ENCODE peak calls at places on chromosomes 4 and X, in six cellular contexts. One of them, this sample, is unnamed.

GRCh38 chr4:7989654-7990053 is 50.0 kb upstream of the AFAP1 start:
- DNase-seq in endothelial cell of umbilical vein: no peak
- DNase-seq in A549: no peak
- DNase-seq in suprapubic skin: no peak
- DNase-seq in tibial nerve: no peak
- DNase-seq in CD4-positive, CD25-positive, alpha-beta regulatory T cell: no peak
- DNase-seq in this sample: no peak

GRCh38 chr4:55032788-55033187 is 92.6 kb downstream of the KDR start:
- DNase-seq in CD4-positive, CD25-positive, alpha-beta regulatory T cell: no peak
- DNase-seq in tibial nerve: no peak
- DNase-seq in A549: no peak
- DNase-seq in endothelial cell of umbilical vein: no peak
- DNase-seq in suprapubic skin: no peak
- DNase-seq in this sample: no peak

GRCh38 chr4:174972911-174973310 is 54.8 kb downstream of the ADAM29 start:
- DNase-seq in suprapubic skin: no peak
- DNase-seq in A549: no peak
- DNase-seq in tibial nerve: no peak
- DNase-seq in CD4-positive, CD25-positive, alpha-beta regulatory T cell: no peak
- DNase-seq in endothelial cell of umbilical vein: no peak
- DNase-seq in this sample: no peak

GRCh38 chrX:43845776-43846175 is 36.5 kb downstream of the MAOB start:
- DNase-seq in suprapubic skin: no peak
- DNase-seq in tibial nerve: no peak
- DNase-seq in CD4-positive, CD25-positive, alpha-beta regulatory T cell: no peak
- DNase-seq in A549: no peak
- DNase-seq in endothelial cell of umbilical vein: no peak
- DNase-seq in this sample: no peak

GRCh38 chr4:8771258-8771590 is 100.4 kb downstream of the HMX1 start:
- DNase-seq in endothelial cell of umbilical vein: no peak
- DNase-seq in tibial nerve: no peak
- DNase-seq in suprapubic skin: no peak
- DNase-seq in A549: no peak
- DNase-seq in CD4-positive, CD25-positive, alpha-beta regulatory T cell: no peak
- DNase-seq in this sample: no peak

GRCh38 chrX:1400049-1400448 is 8.1 kb upstream of the SLC25A6 start:
- DNase-seq in suprapubic skin: no peak
- DNase-seq in CD4-positive, CD25-positive, alpha-beta regulatory T cell: no peak
- DNase-seq in endothelial cell of umbilical vein: no peak
- DNase-seq in tibial nerve: no peak
- DNase-seq in A549: no peak
- DNase-seq in this sample: no peak

GRCh38 chr4:118682928-118683327 is 2.3 kb upstream of the METTL14 start:
- DNase-seq in suprapubic skin: no peak
- DNase-seq in tibial nerve: no peak
- DNase-seq in CD4-positive, CD25-positive, alpha-beta regulatory T cell: peak; percentile 12
- DNase-seq in A549: peak; percentile 13
- DNase-seq in endothelial cell of umbilical vein: no peak
- DNase-seq in this sample: peak; percentile 61

GRCh38 chr4:26083987-26084386 is 170.0 kb downstream of the SMIM20 start:
- DNase-seq in suprapubic skin: no peak
- DNase-seq in endothelial cell of umbilical vein: no peak
- DNase-seq in tibial nerve: no peak
- DNase-seq in CD4-positive, CD25-positive, alpha-beta regulatory T cell: peak; percentile 45
- DNase-seq in A549: no peak
- DNase-seq in this sample: peak; percentile 88

GRCh38 chr4:80036949-80037348 is 36.1 kb downstream of the ANTXR2 start:
- DNase-seq in tibial nerve: no peak
- DNase-seq in endothelial cell of umbilical vein: peak; percentile 64
- DNase-seq in suprapubic skin: no peak
- DNase-seq in A549: no peak
- DNase-seq in CD4-positive, CD25-positive, alpha-beta regulatory T cell: peak; percentile 55
- DNase-seq in this sample: no peak

GRCh38 chr4:99921174-99921573 is 25.2 kb downstream of the DNAJB14 start:
- DNase-seq in A549: no peak
- DNase-seq in CD4-positive, CD25-positive, alpha-beta regulatory T cell: peak; percentile 26
- DNase-seq in suprapubic skin: no peak
- DNase-seq in tibial nerve: no peak
- DNase-seq in endothelial cell of umbilical vein: no peak
- DNase-seq in this sample: no peak

GRCh38 chr4:159210975-159211374 is 108.1 kb downstream of the RAPGEF2 start:
- DNase-seq in A549: no peak
- DNase-seq in endothelial cell of umbilical vein: no peak
- DNase-seq in tibial nerve: no peak
- DNase-seq in CD4-positive, CD25-positive, alpha-beta regulatory T cell: no peak
- DNase-seq in suprapubic skin: no peak
- DNase-seq in this sample: no peak

GRCh38 chr4:159209249-159209648 is 106.4 kb downstream of the RAPGEF2 start:
- DNase-seq in A549: no peak
- DNase-seq in endothelial cell of umbilical vein: no peak
- DNase-seq in tibial nerve: no peak
- DNase-seq in CD4-positive, CD25-positive, alpha-beta regulatory T cell: no peak
- DNase-seq in suprapubic skin: no peak
- DNase-seq in this sample: no peak

GRCh38 chr4:159204566-159204965 is 101.7 kb downstream of the RAPGEF2 start:
- DNase-seq in CD4-positive, CD25-positive, alpha-beta regulatory T cell: no peak
- DNase-seq in suprapubic skin: no peak
- DNase-seq in endothelial cell of umbilical vein: no peak
- DNase-seq in A549: no peak
- DNase-seq in tibial nerve: no peak
- DNase-seq in this sample: no peak

GRCh38 chr4:159205462-159205861 is 102.6 kb downstream of the RAPGEF2 start:
- DNase-seq in CD4-positive, CD25-positive, alpha-beta regulatory T cell: no peak
- DNase-seq in tibial nerve: no peak
- DNase-seq in A549: no peak
- DNase-seq in suprapubic skin: no peak
- DNase-seq in endothelial cell of umbilical vein: no peak
- DNase-seq in this sample: no peak

DNA sequence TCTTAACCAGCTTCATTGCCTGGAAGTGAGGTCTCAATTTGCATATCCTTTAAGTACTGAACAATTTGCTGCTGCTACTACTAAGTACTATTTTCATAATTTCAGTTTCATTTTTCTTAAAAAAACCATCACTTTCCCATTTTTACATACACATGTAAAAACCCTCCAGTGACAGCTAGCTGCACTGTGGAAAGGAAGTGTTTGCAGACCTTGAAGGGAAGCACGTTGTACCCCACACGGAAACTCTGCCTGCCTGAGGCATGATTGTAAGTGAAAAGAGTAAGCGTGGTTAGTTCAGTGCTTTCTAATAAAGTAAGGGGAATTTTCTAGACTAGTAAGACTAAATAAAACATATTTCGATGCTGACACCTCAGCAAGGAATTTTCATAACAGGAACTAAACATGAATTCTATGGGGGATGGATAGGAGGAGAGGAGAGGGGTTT is 103.6 kb downstream of the RAPGEF2 start:
- DNase-seq in suprapubic skin: no peak
- DNase-seq in tibial nerve: no peak
- DNase-seq in CD4-positive, CD25-positive, alpha-beta regulatory T cell: peak; percentile 72
- DNase-seq in endothelial cell of umbilical vein: peak; percentile 73
- DNase-seq in A549: no peak
- DNase-seq in this sample: no peak
- H3K27ac ChIP-seq in suprapubic skin: no peak overlapping the region
- H3K27ac ChIP-seq in tibial nerve: no peak overlapping the region
- H3K27ac ChIP-seq in CD4-positive, CD25-positive, alpha-beta regulatory T cell: no peak overlapping the region
- H3K27ac ChIP-seq in endothelial cell of umbilical vein: no peak overlapping the region
- H3K27ac ChIP-seq in A549: no peak overlapping the region
- H3K27ac ChIP-seq in this sample: no peak overlapping the region

DNA sequence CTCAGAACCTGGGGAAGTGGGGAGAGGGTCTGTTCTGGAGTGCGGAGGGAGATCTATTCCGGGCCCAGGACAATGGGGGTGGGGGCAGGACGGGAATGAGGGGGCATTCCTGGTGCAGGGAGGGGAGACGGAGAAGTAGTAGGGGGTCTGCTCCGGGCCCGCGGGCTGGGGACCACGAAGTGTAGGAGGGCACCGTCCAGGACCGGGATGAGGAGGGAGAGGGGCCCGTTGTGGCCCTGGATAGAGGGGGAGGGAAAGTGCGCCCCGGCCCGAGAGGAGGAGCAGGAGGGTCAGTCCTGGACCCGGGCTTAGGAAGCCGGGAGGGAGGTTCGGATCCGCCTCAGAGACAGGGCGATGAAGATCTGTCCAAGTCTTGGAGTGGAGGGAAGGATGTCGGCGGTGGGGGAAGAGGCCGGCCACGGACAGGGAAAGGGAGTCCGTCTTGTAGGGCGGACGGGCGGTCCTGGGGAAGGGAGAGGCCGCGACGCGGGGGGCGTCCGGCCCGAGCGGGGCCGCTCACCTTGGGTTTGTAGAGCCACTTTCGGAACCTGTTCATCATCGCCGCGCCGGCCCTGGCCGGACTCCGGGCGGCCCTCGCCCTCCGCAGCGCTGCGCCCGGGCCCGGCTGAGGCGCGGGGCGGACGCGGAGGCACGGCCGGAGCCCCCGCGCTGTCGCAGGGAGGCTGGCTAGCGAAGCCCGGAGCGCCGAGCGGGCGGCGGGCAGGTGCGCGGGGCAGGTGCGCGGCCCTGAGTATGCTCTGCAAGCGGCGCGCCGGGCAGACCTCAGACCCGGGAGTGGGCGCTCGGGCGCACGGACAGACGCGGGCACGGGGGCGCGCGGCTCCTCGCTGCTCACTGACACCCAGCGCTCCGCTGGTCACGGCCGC is at the start of gene ZFYVE28:
- DNase-seq in A549: peak; percentile 22
- DNase-seq in CD4-positive, CD25-positive, alpha-beta regulatory T cell: no peak
- DNase-seq in suprapubic skin: no peak
- DNase-seq in tibial nerve: no peak
- DNase-seq in endothelial cell of umbilical vein: peak; percentile 47
- DNase-seq in this sample: no peak
- H3K4me1 ChIP-seq in A549: peaks cover 18% of the 10 kb centered on the region
- H3K4me1 ChIP-seq in CD4-positive, CD25-positive, alpha-beta regulatory T cell: peaks cover 54% of the 10 kb centered on the region
- H3K4me1 ChIP-seq in suprapubic skin: peaks cover 44% of the 10 kb centered on the region
- H3K4me1 ChIP-seq in tibial nerve: peaks cover 21% of the 10 kb centered on the region
- H3K4me1 ChIP-seq in endothelial cell of umbilical vein: peaks cover 38% of the 10 kb centered on the region
- H3K4me1 ChIP-seq in this sample: peaks cover 3% of the 10 kb centered on the region

DNA sequence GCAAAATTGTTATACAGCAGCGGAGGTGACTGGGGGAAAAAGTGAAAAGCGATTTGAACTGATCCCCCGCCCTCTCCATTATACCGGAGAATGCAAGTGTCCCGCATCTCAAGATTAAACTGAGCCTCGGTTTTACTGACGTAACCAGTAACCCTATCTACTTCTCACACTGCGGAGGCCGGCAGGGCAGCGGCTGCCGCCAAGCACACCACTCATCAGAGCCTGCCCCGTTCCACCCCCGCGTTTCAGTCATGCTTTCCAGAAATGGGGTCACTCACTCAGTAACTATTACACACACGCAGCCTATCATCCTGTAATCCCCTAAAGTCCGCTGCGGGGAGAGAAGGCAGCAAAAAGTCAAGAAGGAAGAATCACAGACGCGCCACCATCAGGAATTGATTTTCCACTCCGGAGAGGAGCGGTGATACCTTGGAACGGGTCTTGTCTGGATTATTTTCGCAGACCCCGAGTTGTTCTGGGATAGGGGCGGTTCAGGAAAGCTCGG is 1.4 kb downstream of the RPS6KA3 start:
- DNase-seq in suprapubic skin: peak; percentile 76
- DNase-seq in tibial nerve: peak; percentile 17
- DNase-seq in endothelial cell of umbilical vein: peak; percentile 66
- DNase-seq in CD4-positive, CD25-positive, alpha-beta regulatory T cell: peak; percentile 67
- DNase-seq in A549: peak; percentile 36
- DNase-seq in this sample: peak; percentile 80
- H3K27ac ChIP-seq in suprapubic skin: peak overlapping the region; percentile 91
- H3K27ac ChIP-seq in tibial nerve: peak overlapping the region; percentile 4
- H3K27ac ChIP-seq in endothelial cell of umbilical vein: peak overlapping the region; percentile 75
- H3K27ac ChIP-seq in CD4-positive, CD25-positive, alpha-beta regulatory T cell: peak overlapping the region; percentile 73
- H3K27ac ChIP-seq in A549: peak overlapping the region; percentile 99
- H3K27ac ChIP-seq in this sample: peak overlapping the region; percentile 55

GRCh38 chrX:71542825-71543224 is 9.9 kb downstream of the OGT start:
- DNase-seq in suprapubic skin: no peak
- DNase-seq in tibial nerve: no peak
- DNase-seq in A549: no peak
- DNase-seq in endothelial cell of umbilical vein: no peak
- DNase-seq in CD4-positive, CD25-positive, alpha-beta regulatory T cell: no peak
- DNase-seq in this sample: no peak

GRCh38 chrX:71542411-71542810 is 9.5 kb downstream of the OGT start:
- DNase-seq in tibial nerve: no peak
- DNase-seq in CD4-positive, CD25-positive, alpha-beta regulatory T cell: no peak
- DNase-seq in suprapubic skin: no peak
- DNase-seq in A549: no peak
- DNase-seq in endothelial cell of umbilical vein: peak; percentile 30
- DNase-seq in this sample: no peak

GRCh38 chrX:71540801-71541545 is 8.1 kb downstream of the OGT start:
- DNase-seq in CD4-positive, CD25-positive, alpha-beta regulatory T cell: no peak
- DNase-seq in A549: no peak
- DNase-seq in suprapubic skin: no peak
- DNase-seq in tibial nerve: no peak
- DNase-seq in endothelial cell of umbilical vein: no peak
- DNase-seq in this sample: no peak

GRCh38 chrX:71543316-71543715 is 10.4 kb downstream of the OGT start:
- DNase-seq in endothelial cell of umbilical vein: peak; percentile 80
- DNase-seq in suprapubic skin: no peak
- DNase-seq in A549: peak; percentile 35
- DNase-seq in tibial nerve: no peak
- DNase-seq in CD4-positive, CD25-positive, alpha-beta regulatory T cell: no peak
- DNase-seq in this sample: peak; percentile 13

GRCh38 chrX:71541546-71542022 is 8.7 kb downstream of the OGT start:
- DNase-seq in CD4-positive, CD25-positive, alpha-beta regulatory T cell: no peak
- DNase-seq in tibial nerve: no peak
- DNase-seq in endothelial cell of umbilical vein: peak; percentile 67
- DNase-seq in suprapubic skin: no peak
- DNase-seq in A549: no peak
- DNase-seq in this sample: no peak
- H3K4me1 ChIP-seq in CD4-positive, CD25-positive, alpha-beta regulatory T cell: peaks cover 45% of the 10 kb centered on the region
- H3K4me1 ChIP-seq in tibial nerve: peaks cover 13% of the 10 kb centered on the region
- H3K4me1 ChIP-seq in endothelial cell of umbilical vein: peaks cover 36% of the 10 kb centered on the region
- H3K4me1 ChIP-seq in suprapubic skin: peaks cover 43% of the 10 kb centered on the region
- H3K4me1 ChIP-seq in A549: peaks cover 70% of the 10 kb centered on the region
- H3K4me1 ChIP-seq in this sample: peaks cover 17% of the 10 kb centered on the region

DNA sequence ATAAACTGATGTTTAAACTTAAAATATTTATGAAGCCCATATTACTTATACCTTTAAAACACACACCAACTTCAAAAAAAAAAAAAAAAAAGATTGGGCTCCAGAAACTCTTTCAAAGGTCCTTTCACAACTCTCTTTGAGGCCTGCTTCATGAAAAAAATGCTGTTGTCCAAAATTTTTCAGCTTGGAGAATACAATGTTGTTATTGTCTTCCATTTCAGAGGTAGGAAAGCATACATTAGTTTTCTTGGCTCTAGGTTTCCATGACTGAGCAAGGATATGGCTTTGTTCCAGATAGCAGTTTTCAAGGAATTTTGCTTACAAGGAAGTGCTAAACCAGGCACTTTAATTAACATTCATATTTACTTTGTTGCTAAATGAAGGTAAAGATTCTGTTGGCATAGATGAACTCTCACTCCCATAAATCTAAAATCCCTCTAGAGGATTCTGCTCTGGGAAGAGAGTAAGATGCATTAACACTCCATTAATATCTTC is 118.6 kb downstream of the COL25A1 start:
- DNase-seq in A549: no peak
- DNase-seq in suprapubic skin: no peak
- DNase-seq in CD4-positive, CD25-positive, alpha-beta regulatory T cell: no peak
- DNase-seq in tibial nerve: no peak
- DNase-seq in endothelial cell of umbilical vein: peak; percentile 55
- DNase-seq in this sample: no peak
- H3K27ac ChIP-seq in A549: no peak overlapping the region
- H3K27ac ChIP-seq in suprapubic skin: no peak overlapping the region
- H3K27ac ChIP-seq in CD4-positive, CD25-positive, alpha-beta regulatory T cell: no peak overlapping the region
- H3K27ac ChIP-seq in tibial nerve: no peak overlapping the region
- H3K27ac ChIP-seq in endothelial cell of umbilical vein: peak overlapping the region; percentile 2
- H3K27ac ChIP-seq in this sample: no peak overlapping the region